ENCODE peak calls at places on chromosomes 4 and X, in six cellular contexts. One of them, this sample, is unnamed.

GRCh38 chr4:70793626-70794025 is 46.1 kb downstream of the GRSF1 start:
- DNase-seq in CD4-positive, CD25-positive, alpha-beta regulatory T cell: no peak
- DNase-seq in CD4-positive, alpha-beta T cell: no peak
- DNase-seq in fibroblast of mammary gland: no peak
- DNase-seq in stimulated activated naive CD8-positive, alpha-beta T cell treated with anti-CD3 and anti-CD28 coated beads, Interleukin-15, amount 100 ng/mL, for 72 hours: no peak
- DNase-seq in Calu3: no peak
- DNase-seq in this sample: no peak

GRCh38 chr4:338759-339097 is 1.1 kb downstream of the ZNF141 start:
- DNase-seq in fibroblast of mammary gland: peak
- DNase-seq in Calu3: peak
- DNase-seq in CD4-positive, alpha-beta T cell: no peak
- DNase-seq in stimulated activated naive CD8-positive, alpha-beta T cell treated with anti-CD3 and anti-CD28 coated beads, Interleukin-15, amount 100 ng/mL, for 72 hours: peak
- DNase-seq in CD4-positive, CD25-positive, alpha-beta regulatory T cell: no peak
- DNase-seq in this sample: no peak

GRCh38 chr4:163110442-163110841 is 56.2 kb downstream of the NAF1 start:
- DNase-seq in CD4-positive, CD25-positive, alpha-beta regulatory T cell: no peak
- DNase-seq in Calu3: no peak
- DNase-seq in CD4-positive, alpha-beta T cell: no peak
- DNase-seq in stimulated activated naive CD8-positive, alpha-beta T cell treated with anti-CD3 and anti-CD28 coated beads, Interleukin-15, amount 100 ng/mL, for 72 hours: no peak
- DNase-seq in fibroblast of mammary gland: no peak
- DNase-seq in this sample: no peak

GRCh38 chr4:40066651-40067050 is 10.0 kb downstream of the N4BP2 start:
- DNase-seq in stimulated activated naive CD8-positive, alpha-beta T cell treated with anti-CD3 and anti-CD28 coated beads, Interleukin-15, amount 100 ng/mL, for 72 hours: no peak
- DNase-seq in fibroblast of mammary gland: no peak
- DNase-seq in CD4-positive, alpha-beta T cell: no peak
- DNase-seq in Calu3: no peak
- DNase-seq in CD4-positive, CD25-positive, alpha-beta regulatory T cell: no peak
- DNase-seq in this sample: no peak

GRCh38 chr4:155707251-155707650 is 40.6 kb downstream of the GUCY1A1 start:
- DNase-seq in CD4-positive, alpha-beta T cell: no peak
- DNase-seq in Calu3: no peak
- DNase-seq in CD4-positive, CD25-positive, alpha-beta regulatory T cell: no peak
- DNase-seq in stimulated activated naive CD8-positive, alpha-beta T cell treated with anti-CD3 and anti-CD28 coated beads, Interleukin-15, amount 100 ng/mL, for 72 hours: no peak
- DNase-seq in fibroblast of mammary gland: no peak
- DNase-seq in this sample: no peak

GRCh38 chr4:94207469-94208224 is at the start of gene SMARCAD1:
- DNase-seq in fibroblast of mammary gland: peak
- DNase-seq in CD4-positive, CD25-positive, alpha-beta regulatory T cell: peak
- DNase-seq in stimulated activated naive CD8-positive, alpha-beta T cell treated with anti-CD3 and anti-CD28 coated beads, Interleukin-15, amount 100 ng/mL, for 72 hours: peak
- DNase-seq in CD4-positive, alpha-beta T cell: peak
- DNase-seq in Calu3: peak
- DNase-seq in this sample: peak

GRCh38 chrX:43899878-43900815 is 17.9 kb upstream of the MAOB start:
- DNase-seq in CD4-positive, CD25-positive, alpha-beta regulatory T cell: no peak
- DNase-seq in CD4-positive, alpha-beta T cell: no peak
- DNase-seq in fibroblast of mammary gland: no peak
- DNase-seq in Calu3: no peak
- DNase-seq in stimulated activated naive CD8-positive, alpha-beta T cell treated with anti-CD3 and anti-CD28 coated beads, Interleukin-15, amount 100 ng/mL, for 72 hours: no peak
- DNase-seq in this sample: no peak

GRCh38 chr4:174053895-174054294 is 229.6 kb downstream of the FBXO8 start:
- DNase-seq in Calu3: no peak
- DNase-seq in CD4-positive, CD25-positive, alpha-beta regulatory T cell: no peak
- DNase-seq in CD4-positive, alpha-beta T cell: no peak
- DNase-seq in fibroblast of mammary gland: no peak
- DNase-seq in stimulated activated naive CD8-positive, alpha-beta T cell treated with anti-CD3 and anti-CD28 coated beads, Interleukin-15, amount 100 ng/mL, for 72 hours: no peak
- DNase-seq in this sample: no peak

GRCh38 chr4:115275615-115276014 is 162.2 kb upstream of the NDST4 start:
- DNase-seq in Calu3: no peak
- DNase-seq in CD4-positive, alpha-beta T cell: no peak
- DNase-seq in stimulated activated naive CD8-positive, alpha-beta T cell treated with anti-CD3 and anti-CD28 coated beads, Interleukin-15, amount 100 ng/mL, for 72 hours: no peak
- DNase-seq in CD4-positive, CD25-positive, alpha-beta regulatory T cell: no peak
- DNase-seq in fibroblast of mammary gland: no peak
- DNase-seq in this sample: no peak

GRCh38 chr4:110163327-110164070 is 34.9 kb downstream of the ELOVL6 start:
- DNase-seq in stimulated activated naive CD8-positive, alpha-beta T cell treated with anti-CD3 and anti-CD28 coated beads, Interleukin-15, amount 100 ng/mL, for 72 hours: no peak
- DNase-seq in Calu3: no peak
- DNase-seq in fibroblast of mammary gland: peak
- DNase-seq in CD4-positive, CD25-positive, alpha-beta regulatory T cell: no peak
- DNase-seq in CD4-positive, alpha-beta T cell: no peak
- DNase-seq in this sample: no peak

GRCh38 chr4:164748375-164748774 is 5.6 kb upstream of the SMIM31 start:
- DNase-seq in CD4-positive, CD25-positive, alpha-beta regulatory T cell: no peak
- DNase-seq in stimulated activated naive CD8-positive, alpha-beta T cell treated with anti-CD3 and anti-CD28 coated beads, Interleukin-15, amount 100 ng/mL, for 72 hours: no peak
- DNase-seq in CD4-positive, alpha-beta T cell: no peak
- DNase-seq in Calu3: no peak
- DNase-seq in fibroblast of mammary gland: peak
- DNase-seq in this sample: no peak

GRCh38 chr4:54063224-54063623 is 1.2 kb downstream of the CHIC2 start:
- DNase-seq in Calu3: no peak
- DNase-seq in stimulated activated naive CD8-positive, alpha-beta T cell treated with anti-CD3 and anti-CD28 coated beads, Interleukin-15, amount 100 ng/mL, for 72 hours: peak
- DNase-seq in fibroblast of mammary gland: peak
- DNase-seq in CD4-positive, CD25-positive, alpha-beta regulatory T cell: no peak
- DNase-seq in CD4-positive, alpha-beta T cell: no peak
- DNase-seq in this sample: no peak

GRCh38 chr4:113575391-113575790 is 186.1 kb downstream of the CAMK2D start:
- DNase-seq in CD4-positive, CD25-positive, alpha-beta regulatory T cell: no peak
- DNase-seq in Calu3: no peak
- DNase-seq in fibroblast of mammary gland: peak
- DNase-seq in stimulated activated naive CD8-positive, alpha-beta T cell treated with anti-CD3 and anti-CD28 coated beads, Interleukin-15, amount 100 ng/mL, for 72 hours: no peak
- DNase-seq in CD4-positive, alpha-beta T cell: no peak
- DNase-seq in this sample: no peak

GRCh38 chr4:183391204-183391603 is 53.2 kb upstream of the CDKN2AIP start:
- DNase-seq in Calu3: no peak
- DNase-seq in stimulated activated naive CD8-positive, alpha-beta T cell treated with anti-CD3 and anti-CD28 coated beads, Interleukin-15, amount 100 ng/mL, for 72 hours: no peak
- DNase-seq in fibroblast of mammary gland: no peak
- DNase-seq in CD4-positive, alpha-beta T cell: no peak
- DNase-seq in CD4-positive, CD25-positive, alpha-beta regulatory T cell: no peak
- DNase-seq in this sample: no peak

GRCh38 chrX:11100281-11101035 is 10.7 kb upstream of the HCCS start:
- DNase-seq in CD4-positive, alpha-beta T cell: no peak
- DNase-seq in Calu3: peak
- DNase-seq in CD4-positive, CD25-positive, alpha-beta regulatory T cell: no peak
- DNase-seq in fibroblast of mammary gland: peak
- DNase-seq in stimulated activated naive CD8-positive, alpha-beta T cell treated with anti-CD3 and anti-CD28 coated beads, Interleukin-15, amount 100 ng/mL, for 72 hours: no peak
- DNase-seq in this sample: no peak

GRCh38 chr4:171812377-171813194 is 618 bp upstream of the GALNTL6 start:
- DNase-seq in fibroblast of mammary gland: no peak
- DNase-seq in Calu3: no peak
- DNase-seq in CD4-positive, CD25-positive, alpha-beta regulatory T cell: no peak
- DNase-seq in stimulated activated naive CD8-positive, alpha-beta T cell treated with anti-CD3 and anti-CD28 coated beads, Interleukin-15, amount 100 ng/mL, for 72 hours: no peak
- DNase-seq in CD4-positive, alpha-beta T cell: no peak
- DNase-seq in this sample: no peak

GRCh38 chr4:140617494-140618060 is 48.8 kb upstream of the UCP1 start:
- DNase-seq in fibroblast of mammary gland: no peak
- DNase-seq in CD4-positive, CD25-positive, alpha-beta regulatory T cell: no peak
- DNase-seq in CD4-positive, alpha-beta T cell: no peak
- DNase-seq in stimulated activated naive CD8-positive, alpha-beta T cell treated with anti-CD3 and anti-CD28 coated beads, Interleukin-15, amount 100 ng/mL, for 72 hours: no peak
- DNase-seq in Calu3: no peak
- DNase-seq in this sample: no peak

GRCh38 chrX:48532201-48532600 is 7.3 kb upstream of the TBC1D25 start:
- DNase-seq in fibroblast of mammary gland: peak
- DNase-seq in CD4-positive, CD25-positive, alpha-beta regulatory T cell: no peak
- DNase-seq in CD4-positive, alpha-beta T cell: no peak
- DNase-seq in Calu3: no peak
- DNase-seq in stimulated activated naive CD8-positive, alpha-beta T cell treated with anti-CD3 and anti-CD28 coated beads, Interleukin-15, amount 100 ng/mL, for 72 hours: no peak
- DNase-seq in this sample: no peak

GRCh38 chr4:1981251-1982055 is 27.3 kb downstream of the NELFA start:
- DNase-seq in stimulated activated naive CD8-positive, alpha-beta T cell treated with anti-CD3 and anti-CD28 coated beads, Interleukin-15, amount 100 ng/mL, for 72 hours: no peak
- DNase-seq in CD4-positive, alpha-beta T cell: no peak
- DNase-seq in Calu3: no peak
- DNase-seq in CD4-positive, CD25-positive, alpha-beta regulatory T cell: no peak
- DNase-seq in fibroblast of mammary gland: peak
- DNase-seq in this sample: no peak

GRCh38 chr4:176306837-176307590 is 12.8 kb upstream of the SPCS3 start:
- DNase-seq in Calu3: no peak
- DNase-seq in stimulated activated naive CD8-positive, alpha-beta T cell treated with anti-CD3 and anti-CD28 coated beads, Interleukin-15, amount 100 ng/mL, for 72 hours: no peak
- DNase-seq in CD4-positive, alpha-beta T cell: no peak
- DNase-seq in CD4-positive, CD25-positive, alpha-beta regulatory T cell: no peak
- DNase-seq in fibroblast of mammary gland: no peak
- DNase-seq in this sample: no peak

GRCh38 chr4:138909605-138910004 is 106.0 kb upstream of the NOCT start:
- DNase-seq in CD4-positive, alpha-beta T cell: no peak
- DNase-seq in fibroblast of mammary gland: no peak
- DNase-seq in Calu3: no peak
- DNase-seq in CD4-positive, CD25-positive, alpha-beta regulatory T cell: no peak
- DNase-seq in stimulated activated naive CD8-positive, alpha-beta T cell treated with anti-CD3 and anti-CD28 coated beads, Interleukin-15, amount 100 ng/mL, for 72 hours: no peak
- DNase-seq in this sample: no peak

GRCh38 chr4:162509333-162509732 is 345.5 kb upstream of the FSTL5 start:
- DNase-seq in stimulated activated naive CD8-positive, alpha-beta T cell treated with anti-CD3 and anti-CD28 coated beads, Interleukin-15, amount 100 ng/mL, for 72 hours: no peak
- DNase-seq in fibroblast of mammary gland: no peak
- DNase-seq in Calu3: no peak
- DNase-seq in CD4-positive, CD25-positive, alpha-beta regulatory T cell: no peak
- DNase-seq in CD4-positive, alpha-beta T cell: no peak
- DNase-seq in this sample: no peak

GRCh38 chr4:69773443-69773842 is 13.0 kb upstream of the SULT1B1 start:
- DNase-seq in fibroblast of mammary gland: no peak
- DNase-seq in Calu3: peak
- DNase-seq in stimulated activated naive CD8-positive, alpha-beta T cell treated with anti-CD3 and anti-CD28 coated beads, Interleukin-15, amount 100 ng/mL, for 72 hours: no peak
- DNase-seq in CD4-positive, alpha-beta T cell: no peak
- DNase-seq in CD4-positive, CD25-positive, alpha-beta regulatory T cell: no peak
- DNase-seq in this sample: no peak

GRCh38 chr4:1293981-1294380 is 4.3 kb downstream of the MAEA start:
- DNase-seq in CD4-positive, alpha-beta T cell: no peak
- DNase-seq in fibroblast of mammary gland: no peak
- DNase-seq in CD4-positive, CD25-positive, alpha-beta regulatory T cell: no peak
- DNase-seq in Calu3: no peak
- DNase-seq in stimulated activated naive CD8-positive, alpha-beta T cell treated with anti-CD3 and anti-CD28 coated beads, Interleukin-15, amount 100 ng/mL, for 72 hours: no peak
- DNase-seq in this sample: no peak

GRCh38 chrX:50579955-50580354 is 109.3 kb upstream of the DGKK start:
- DNase-seq in CD4-positive, alpha-beta T cell: peak
- DNase-seq in fibroblast of mammary gland: peak
- DNase-seq in CD4-positive, CD25-positive, alpha-beta regulatory T cell: peak
- DNase-seq in Calu3: peak
- DNase-seq in stimulated activated naive CD8-positive, alpha-beta T cell treated with anti-CD3 and anti-CD28 coated beads, Interleukin-15, amount 100 ng/mL, for 72 hours: peak
- DNase-seq in this sample: peak

GRCh38 chr4:42452823-42453222 is 55.5 kb downstream of the SHISA3 start:
- DNase-seq in CD4-positive, alpha-beta T cell: no peak
- DNase-seq in Calu3: no peak
- DNase-seq in CD4-positive, CD25-positive, alpha-beta regulatory T cell: no peak
- DNase-seq in stimulated activated naive CD8-positive, alpha-beta T cell treated with anti-CD3 and anti-CD28 coated beads, Interleukin-15, amount 100 ng/mL, for 72 hours: no peak
- DNase-seq in fibroblast of mammary gland: no peak
- DNase-seq in this sample: no peak

GRCh38 chr4:84878090-84878489 is 88.4 kb downstream of the WDFY3 start:
- DNase-seq in Calu3: no peak
- DNase-seq in CD4-positive, CD25-positive, alpha-beta regulatory T cell: no peak
- DNase-seq in stimulated activated naive CD8-positive, alpha-beta T cell treated with anti-CD3 and anti-CD28 coated beads, Interleukin-15, amount 100 ng/mL, for 72 hours: no peak
- DNase-seq in CD4-positive, alpha-beta T cell: no peak
- DNase-seq in fibroblast of mammary gland: peak
- DNase-seq in this sample: no peak

GRCh38 chr4:99273704-99274103 is 17.1 kb downstream of the ADH1A start:
- DNase-seq in CD4-positive, alpha-beta T cell: no peak
- DNase-seq in CD4-positive, CD25-positive, alpha-beta regulatory T cell: no peak
- DNase-seq in Calu3: no peak
- DNase-seq in fibroblast of mammary gland: no peak
- DNase-seq in stimulated activated naive CD8-positive, alpha-beta T cell treated with anti-CD3 and anti-CD28 coated beads, Interleukin-15, amount 100 ng/mL, for 72 hours: no peak
- DNase-seq in this sample: no peak

GRCh38 chr4:135201081-135201480 is 999.5 kb upstream of the PABPC4L start:
- DNase-seq in fibroblast of mammary gland: no peak
- DNase-seq in CD4-positive, CD25-positive, alpha-beta regulatory T cell: no peak
- DNase-seq in Calu3: no peak
- DNase-seq in CD4-positive, alpha-beta T cell: no peak
- DNase-seq in stimulated activated naive CD8-positive, alpha-beta T cell treated with anti-CD3 and anti-CD28 coated beads, Interleukin-15, amount 100 ng/mL, for 72 hours: no peak
- DNase-seq in this sample: no peak

GRCh38 chrX:129359269-129359668 is 164.0 kb downstream of the SMARCA1 start:
- DNase-seq in CD4-positive, alpha-beta T cell: no peak
- DNase-seq in Calu3: no peak
- DNase-seq in fibroblast of mammary gland: peak
- DNase-seq in stimulated activated naive CD8-positive, alpha-beta T cell treated with anti-CD3 and anti-CD28 coated beads, Interleukin-15, amount 100 ng/mL, for 72 hours: no peak
- DNase-seq in CD4-positive, CD25-positive, alpha-beta regulatory T cell: no peak
- DNase-seq in this sample: no peak

GRCh38 chr4:179719766-179720470 is 2277.7 kb upstream of the AGA start:
- DNase-seq in CD4-positive, CD25-positive, alpha-beta regulatory T cell: no peak
- DNase-seq in stimulated activated naive CD8-positive, alpha-beta T cell treated with anti-CD3 and anti-CD28 coated beads, Interleukin-15, amount 100 ng/mL, for 72 hours: no peak
- DNase-seq in CD4-positive, alpha-beta T cell: no peak
- DNase-seq in fibroblast of mammary gland: no peak
- DNase-seq in Calu3: no peak
- DNase-seq in this sample: no peak

GRCh38 chr4:159273126-159273438 is 170.2 kb downstream of the RAPGEF2 start:
- DNase-seq in CD4-positive, alpha-beta T cell: no peak
- DNase-seq in fibroblast of mammary gland: peak
- DNase-seq in CD4-positive, CD25-positive, alpha-beta regulatory T cell: no peak
- DNase-seq in Calu3: no peak
- DNase-seq in stimulated activated naive CD8-positive, alpha-beta T cell treated with anti-CD3 and anti-CD28 coated beads, Interleukin-15, amount 100 ng/mL, for 72 hours: no peak
- DNase-seq in this sample: no peak

GRCh38 chr4:101865501-101866062 is 75.1 kb downstream of the BANK1 start:
- DNase-seq in fibroblast of mammary gland: no peak
- DNase-seq in Calu3: no peak
- DNase-seq in stimulated activated naive CD8-positive, alpha-beta T cell treated with anti-CD3 and anti-CD28 coated beads, Interleukin-15, amount 100 ng/mL, for 72 hours: no peak
- DNase-seq in CD4-positive, CD25-positive, alpha-beta regulatory T cell: no peak
- DNase-seq in CD4-positive, alpha-beta T cell: no peak
- DNase-seq in this sample: no peak

GRCh38 chrX:2698604-2699003 is 7.5 kb downstream of the CD99 start:
- DNase-seq in CD4-positive, alpha-beta T cell: no peak
- DNase-seq in Calu3: peak
- DNase-seq in CD4-positive, CD25-positive, alpha-beta regulatory T cell: no peak
- DNase-seq in stimulated activated naive CD8-positive, alpha-beta T cell treated with anti-CD3 and anti-CD28 coated beads, Interleukin-15, amount 100 ng/mL, for 72 hours: no peak
- DNase-seq in fibroblast of mammary gland: no peak
- DNase-seq in this sample: no peak

GRCh38 chr4:101191302-101192098 is 155.8 kb downstream of the PPP3CA start:
- DNase-seq in CD4-positive, alpha-beta T cell: no peak
- DNase-seq in fibroblast of mammary gland: peak
- DNase-seq in CD4-positive, CD25-positive, alpha-beta regulatory T cell: no peak
- DNase-seq in Calu3: no peak
- DNase-seq in stimulated activated naive CD8-positive, alpha-beta T cell treated with anti-CD3 and anti-CD28 coated beads, Interleukin-15, amount 100 ng/mL, for 72 hours: no peak
- DNase-seq in this sample: no peak

GRCh38 chr4:144313370-144313769 is 172.9 kb upstream of the GYPA start:
- DNase-seq in CD4-positive, alpha-beta T cell: no peak
- DNase-seq in CD4-positive, CD25-positive, alpha-beta regulatory T cell: no peak
- DNase-seq in fibroblast of mammary gland: no peak
- DNase-seq in Calu3: no peak
- DNase-seq in stimulated activated naive CD8-positive, alpha-beta T cell treated with anti-CD3 and anti-CD28 coated beads, Interleukin-15, amount 100 ng/mL, for 72 hours: no peak
- DNase-seq in this sample: no peak

GRCh38 chr4:168769416-168769815 is 240.6 kb downstream of the CBR4 start:
- DNase-seq in fibroblast of mammary gland: peak
- DNase-seq in Calu3: no peak
- DNase-seq in CD4-positive, CD25-positive, alpha-beta regulatory T cell: no peak
- DNase-seq in stimulated activated naive CD8-positive, alpha-beta T cell treated with anti-CD3 and anti-CD28 coated beads, Interleukin-15, amount 100 ng/mL, for 72 hours: no peak
- DNase-seq in CD4-positive, alpha-beta T cell: no peak
- DNase-seq in this sample: no peak

This sample was measured in germinal center.